ENCODE peak calls at places on chromosomes 13 and 19, in six cellular contexts. B is GM12878, G is nephron progenitor cell, N is heart right ventricle, W is cardiac muscle cell, K is neural crest cell. L is an unnamed sample.

GRCh38 chr19:17329061-17329767 is 5.4 kb downstream of the ANO8 start:
- DNase-seq in B (no peak), G (no peak), N (no peak), W (no peak), K (no peak), L (no peak)

GRCh38 chr13:30520571-30520970 is 54.8 kb upstream of the HMGB1 start:
- DNase-seq in B (no peak), G (no peak), N (no peak), W (peak), K (no peak), L (no peak)

GRCh38 chr19:42386974-42387707 is 3.0 kb downstream of the CNFN start:
- DNase-seq in B (no peak), G (peak), N (peak), W (peak), K (peak), L (peak)

GRCh38 chr13:47250141-47250540 is 353.3 kb upstream of the HTR2A start:
- DNase-seq in B (no peak), G (no peak), N (no peak), W (peak), K (no peak), L (no peak)

GRCh38 chr19:31127132-31127967 is 221.9 kb downstream of the TSHZ3 start:
- DNase-seq in B (no peak), G (no peak), N (no peak), W (peak), K (no peak), L (no peak)

GRCh38 chr19:23698711-23699520 is 11.9 kb upstream of the ZNF675 start:
- DNase-seq in B (no peak), G (no peak), N (no peak), W (no peak), K (no peak), L (no peak)

GRCh38 chr19:45403272-45403671 is 1.6 kb downstream of the PPP1R13L start:
- DNase-seq in B (no peak), G (no peak), N (no peak), W (no peak), K (no peak), L (no peak)

GRCh38 chr13:41654800-41655199 is 197.4 kb downstream of the RGCC start:
- DNase-seq in B (no peak), G (no peak), N (no peak), W (no peak), K (no peak), L (no peak)

GRCh38 chr19:16156904-16157303 is 13.4 kb downstream of the HSH2D start:
- DNase-seq in B (no peak), G (no peak), N (no peak), W (no peak), K (no peak), L (no peak)

GRCh38 chr13:75518439-75519088 is 19.1 kb downstream of the COMMD6 start:
- DNase-seq in B (no peak), G (no peak), N (no peak), W (no peak), K (no peak), L (no peak)

GRCh38 chr19:41694831-41695635 is 7.0 kb upstream of the CEACAM7 start:
- DNase-seq in B (no peak), G (no peak), N (no peak), W (no peak), K (no peak), L (no peak)

GRCh38 chr19:55902080-55902751 is 29.9 kb downstream of the NLRP13 start:
- DNase-seq in B (no peak), G (no peak), N (no peak), W (no peak), K (no peak), L (no peak)

GRCh38 chr19:51327066-51327985 is 14.6 kb downstream of the VSIG10L start:
- DNase-seq in B (no peak), G (peak), N (no peak), W (peak), K (no peak), L (no peak)

GRCh38 chr19:6423499-6424189 is 967 bp downstream of the KHSRP start:
- DNase-seq in B (no peak), G (peak), N (no peak), W (peak), K (peak), L (no peak)

GRCh38 chr13:30671271-30671815 is 53.6 kb downstream of the USPL1 start:
- DNase-seq in B (no peak), G (no peak), N (no peak), W (no peak), K (no peak), L (no peak)

GRCh38 chr19:2550431-2551171 is 74.7 kb downstream of the GADD45B start:
- DNase-seq in B (no peak), G (no peak), N (peak), W (peak), K (no peak), L (no peak)

GRCh38 chr19:5778402-5778801 is 6.1 kb downstream of the PRR22 start:
- DNase-seq in B (no peak), G (no peak), N (no peak), W (no peak), K (no peak), L (no peak)

GRCh38 chr13:49292742-49293498 is 45.2 kb downstream of the CDADC1 start:
- DNase-seq in B (no peak), G (no peak), N (peak), W (peak), K (no peak), L (no peak)

GRCh38 chr13:76758738-76759137 is 127.5 kb downstream of the KCTD12 start:
- DNase-seq in B (no peak), G (no peak), N (no peak), W (no peak), K (no peak), L (no peak)

GRCh38 chr19:5035105-5035761 is 66.3 kb downstream of the KDM4B start:
- DNase-seq in B (no peak), G (no peak), N (no peak), W (no peak), K (no peak), L (no peak)

GRCh38 chr19:17319473-17320238 is 10.3 kb downstream of the DDA1 start:
- DNase-seq in B (no peak), G (no peak), N (no peak), W (no peak), K (no peak), L (no peak)

GRCh38 chr19:55452381-55453325 is 8.8 kb downstream of the ISOC2 start:
- DNase-seq in B (no peak), G (peak), N (peak), W (peak), K (peak), L (peak)

GRCh38 chr19:19270749-19271571 is 2.1 kb downstream of the TM6SF2 start:
- DNase-seq in B (no peak), G (no peak), N (no peak), W (no peak), K (no peak), L (no peak)

GRCh38 chr19:3879656-3880055 is 829 bp upstream of the ATCAY start:
- DNase-seq in B (no peak), G (no peak), N (no peak), W (no peak), K (no peak), L (no peak)
- TF ChIP-seq CTCF in B (peak), G (peak), N (no peak), W (no peak), K (peak), L (peak)

DNA sequence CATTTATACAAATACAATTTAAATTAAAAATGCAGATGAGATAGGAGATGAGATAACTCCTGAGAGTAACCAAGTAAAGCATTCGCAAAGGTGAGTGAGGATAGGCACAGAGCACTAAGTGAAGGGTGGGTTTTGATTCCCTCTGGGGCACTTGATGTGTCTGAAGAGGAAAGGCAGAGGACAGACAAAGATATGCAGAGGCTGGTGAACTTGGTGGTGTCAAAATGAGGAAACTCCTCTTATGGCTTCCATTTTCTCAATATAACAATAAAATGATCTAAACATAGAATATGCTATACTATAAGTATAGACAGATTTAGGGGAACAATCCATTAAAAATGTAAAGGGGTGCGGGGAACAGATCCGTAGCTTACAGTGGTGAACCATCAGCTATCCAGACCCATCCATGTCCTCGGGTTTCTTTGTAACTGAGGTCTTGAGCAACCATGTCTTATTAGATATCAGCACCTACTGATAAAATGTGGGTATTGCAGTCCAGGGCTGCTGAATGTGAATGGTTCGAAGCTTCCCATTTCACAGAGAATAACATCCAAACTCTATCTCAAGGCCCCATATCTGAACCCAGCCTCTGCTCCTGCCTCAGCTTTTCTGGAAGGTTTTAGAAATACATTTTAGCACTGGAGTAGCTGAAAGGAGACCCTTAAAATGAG is 73.9 kb upstream of the SLC10A2 start:
- DNase-seq in B (peak), G (no peak), N (no peak), W (peak), K (no peak), L (no peak)
- TF ChIP-seq CTCF in B (peak), G (peak), N (peak), W (peak), K (peak), L (peak)

GRCh38 chr19:11381535-11382369 is 2.4 kb downstream of the EPOR start:
- DNase-seq in B (peak), G (peak), N (peak), W (peak), K (peak), L (peak)
- TF ChIP-seq CTCF in B (peak), G (no peak), N (no peak), W (peak), K (peak), L (no peak)

DNA sequence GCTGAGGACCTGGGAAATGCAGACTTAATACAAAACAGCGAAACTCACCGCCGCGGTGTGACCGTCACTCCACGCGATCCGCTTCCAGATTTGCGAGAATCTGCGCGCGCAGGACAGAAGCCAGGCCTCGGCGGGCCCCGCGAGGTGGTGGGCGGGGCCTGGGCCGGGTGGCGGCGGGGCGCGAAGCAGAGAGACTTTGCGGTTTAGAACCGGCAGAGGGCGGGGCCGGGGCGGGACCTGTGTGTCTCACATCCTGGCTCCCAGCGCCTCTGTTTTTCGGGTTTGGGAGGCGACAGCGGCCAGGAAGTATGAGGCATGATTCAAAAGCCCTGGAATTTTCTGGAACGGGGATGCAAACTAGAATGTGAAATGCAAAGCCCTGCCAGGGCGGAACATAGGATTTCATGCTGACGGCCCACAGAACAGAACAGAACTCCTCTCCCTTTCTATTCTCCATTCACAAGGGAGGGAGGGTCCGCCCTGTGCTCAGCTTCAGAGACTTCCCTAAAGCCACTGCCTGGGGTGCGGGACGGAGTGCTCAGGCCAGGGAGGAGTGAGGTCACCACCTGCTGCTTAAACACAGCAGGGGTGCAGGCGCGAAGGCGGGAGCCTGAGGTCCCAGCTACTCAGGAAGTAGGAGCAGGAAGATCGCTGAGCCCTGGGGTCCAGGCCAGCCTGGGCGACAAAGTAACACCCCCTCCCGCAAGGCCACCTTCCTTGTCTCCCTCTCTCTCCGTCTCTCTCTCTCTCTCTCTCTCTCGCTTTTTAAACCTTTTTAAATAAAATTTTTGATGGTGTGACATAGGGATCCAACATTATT is 44.2 kb downstream of the ZNF611 start:
- DNase-seq in B (peak), G (peak), N (peak), W (peak), K (peak), L (peak)
- TF ChIP-seq CTCF in B (no peak), G (peak), N (peak), W (peak), K (peak), L (peak)

GRCh38 chr13:53340505-53341143 is 312.0 kb downstream of the OLFM4 start:
- DNase-seq in B (no peak), G (no peak), N (no peak), W (no peak), K (no peak), L (no peak)

GRCh38 chr13:53341144-53341510 is 312.5 kb downstream of the OLFM4 start:
- DNase-seq in B (no peak), G (no peak), N (no peak), W (no peak), K (no peak), L (no peak)

GRCh38 chr13:53343345-53343744 is 314.7 kb downstream of the OLFM4 start:
- DNase-seq in B (no peak), G (no peak), N (no peak), W (no peak), K (no peak), L (no peak)

GRCh38 chr13:53338760-53339159 is 310.1 kb downstream of the OLFM4 start:
- DNase-seq in B (no peak), G (no peak), N (no peak), W (no peak), K (no peak), L (no peak)

DNA sequence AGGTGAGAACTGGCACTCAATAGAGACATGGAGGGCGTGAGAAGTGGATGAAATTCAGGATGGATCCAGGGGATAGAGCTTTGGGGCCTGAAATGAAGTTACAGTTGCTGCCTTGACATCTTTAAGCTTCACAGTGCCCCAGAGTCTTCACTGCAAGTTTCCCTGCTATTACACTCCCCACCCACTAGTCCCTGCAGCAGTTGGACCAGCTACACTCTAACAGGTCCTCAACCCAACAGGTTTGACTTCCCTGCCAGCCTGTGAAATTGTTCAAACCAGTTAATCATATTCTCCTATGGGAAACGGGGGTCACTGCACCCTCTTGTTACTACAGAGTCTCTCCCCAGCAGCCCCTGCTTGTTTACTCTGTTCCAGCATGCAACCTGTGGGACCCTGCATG is 314.0 kb downstream of the OLFM4 start:
- DNase-seq in B (no peak), G (no peak), N (no peak), W (no peak), K (no peak), L (no peak)
- TF ChIP-seq CTCF in B (no peak), G (no peak), N (no peak), W (no peak), K (no peak), L (peak)

DNA sequence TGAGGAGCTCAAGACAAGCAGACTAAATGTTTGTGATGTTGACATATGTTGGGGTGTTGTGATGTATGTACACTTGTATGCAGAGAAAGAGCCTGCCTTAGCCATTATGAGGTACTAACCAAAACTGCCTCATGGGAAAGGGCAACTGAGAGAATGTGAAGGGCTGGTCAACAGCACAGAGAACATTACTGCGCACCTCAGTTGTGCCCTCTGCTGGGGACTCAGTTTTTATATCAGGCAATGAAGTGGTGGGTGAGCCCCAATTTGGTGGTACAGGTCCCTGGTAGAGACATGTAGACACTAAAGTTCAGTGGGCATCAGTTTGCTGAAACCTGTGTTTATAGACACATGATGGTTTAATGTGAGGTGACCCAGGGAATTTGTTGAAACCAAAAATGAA is 286.9 kb downstream of the DCT start:
- DNase-seq in B (no peak), G (peak), N (peak), W (peak), K (peak), L (no peak)
- TF ChIP-seq CTCF in B (peak), G (peak), N (no peak), W (peak), K (peak), L (peak)

DNA sequence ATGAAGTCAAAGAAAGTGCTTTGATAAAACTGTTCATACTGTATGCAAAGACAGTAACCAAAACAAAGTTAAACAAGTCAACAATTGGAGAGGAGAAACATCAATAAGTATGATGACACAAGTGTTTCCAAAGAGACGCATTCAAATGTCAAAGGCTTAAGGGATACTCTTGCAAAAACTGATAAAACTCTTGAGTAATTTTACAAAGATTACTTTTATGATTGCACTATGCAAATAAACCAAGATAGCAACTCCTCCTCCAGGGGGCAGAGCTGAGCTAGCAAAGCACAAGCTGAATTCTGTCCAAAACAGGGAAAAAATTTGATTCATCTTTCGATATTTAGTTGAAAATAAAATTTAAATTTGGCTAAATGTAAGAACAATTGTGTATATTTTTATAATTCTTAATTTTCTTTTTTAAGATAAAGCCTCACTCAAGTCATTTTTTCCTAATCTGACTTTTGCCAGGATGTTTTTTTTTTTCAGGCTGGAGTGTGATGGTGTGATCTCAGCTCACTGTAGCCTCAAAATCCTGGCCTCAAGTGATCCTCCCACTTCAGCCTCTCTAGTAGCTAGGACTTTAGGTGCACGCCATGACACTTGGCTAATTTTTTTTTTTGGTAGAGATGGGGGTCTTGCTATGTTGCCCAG is 84.0 kb downstream of the MZT1 start:
- DNase-seq in B (no peak), G (peak), N (peak), W (peak), K (peak), L (no peak)
- TF ChIP-seq CTCF in B (peak), G (peak), N (no peak), W (peak), K (peak), L (peak)

DNA sequence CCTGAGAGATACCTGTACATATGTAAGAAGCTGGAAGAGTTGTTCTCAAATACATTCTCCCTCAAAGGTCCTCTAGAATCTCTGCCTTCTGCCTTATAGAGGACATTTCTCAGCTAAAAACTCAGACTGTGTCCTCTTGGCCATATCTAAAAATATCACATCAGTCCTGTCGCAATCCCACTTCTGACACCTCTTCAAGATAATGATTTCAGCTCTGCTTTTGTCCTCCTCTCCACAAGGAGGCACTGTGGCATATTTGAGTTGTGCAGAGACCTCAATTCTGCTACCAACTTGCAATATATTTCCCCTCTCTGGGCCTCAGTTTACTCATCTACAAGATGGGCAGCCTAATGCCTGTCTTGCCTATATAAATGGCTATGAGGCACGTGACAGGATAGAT is 16.6 kb downstream of the ADAMTS10 start:
- DNase-seq in B (no peak), G (no peak), N (no peak), W (no peak), K (no peak), L (no peak)
- TF ChIP-seq CTCF in B (peak), G (no peak), N (no peak), W (peak), K (peak), L (peak)

L was measured in progenitor cell of endocrine pancreas.